ENCODE peak calls at places on chromosomes 4 and X, in eight cellular contexts. C is activated CD8-positive, alpha-beta memory T cell treated with anti-CD3 and anti-CD28 coated beads for 4 hours; W is hypothalamus; D is cardiac fibroblast; Z is ovary; I is omental fat pad; S is nucleus accumbens; O is AG04450. U is an unnamed sample.

GRCh38 chr4:113646456-113646809 is 115.1 kb downstream of the CAMK2D start:
- DNase-seq in C (no peak), W (no peak), D (peak; percentile 29), Z (no peak), I (no peak), S (no peak), O (no peak), U (no peak)

GRCh38 chr4:148302416-148302815 is 139.8 kb downstream of the NR3C2 start:
- DNase-seq in C (no peak), W (no peak), D (no peak), Z (no peak), I (no peak), S (no peak), O (no peak), U (no peak)

GRCh38 chrX:136863826-136864225 is 16.7 kb downstream of the RBMX start:
- DNase-seq in C (no peak), W (no peak), D (no peak), Z (no peak), I (no peak), S (no peak), O (no peak), U (no peak)

GRCh38 chr4:1371151-1371830 is 24.3 kb downstream of the UVSSA start:
- DNase-seq in C (no peak), W (no peak), D (no peak), Z (no peak), I (no peak), S (no peak), O (no peak), U (no peak)

GRCh38 chr4:4575284-4576211 is 33.7 kb upstream of the STX18 start:
- DNase-seq in C (peak; percentile 55), W (no peak), D (peak; percentile 53), Z (peak; percentile 75), I (no peak), S (peak; percentile 64), O (no peak), U (peak; percentile 35)

GRCh38 chrX:137354851-137355250 is 211.1 kb upstream of the ZIC3 start:
- DNase-seq in C (no peak), W (no peak), D (no peak), Z (no peak), I (no peak), S (no peak), O (no peak), U (no peak)

GRCh38 chrX:12007881-12008280 is 130.4 kb upstream of the FRMPD4 start:
- DNase-seq in C (no peak), W (no peak), D (peak; percentile 70), Z (no peak), I (no peak), S (no peak), O (peak; percentile 18), U (no peak)

GRCh38 chr4:159077702-159078495 is 25.0 kb upstream of the RAPGEF2 start:
- DNase-seq in C (no peak), W (no peak), D (no peak), Z (no peak), I (no peak), S (no peak), O (no peak), U (no peak)

GRCh38 chrX:10761447-10761846 is 141.1 kb upstream of the MID1 start:
- DNase-seq in C (no peak), W (no peak), D (no peak), Z (no peak), I (no peak), S (no peak), O (no peak), U (no peak)

GRCh38 chr4:123340381-123340701 is 56.3 kb upstream of the SPRY1 start:
- DNase-seq in C (no peak), W (no peak), D (peak; percentile 83), Z (no peak), I (no peak), S (no peak), O (peak; percentile 52), U (no peak)

GRCh38 chr4:146916479-146917076 is 29.1 kb downstream of the TTC29 start:
- DNase-seq in C (no peak), W (no peak), D (peak; percentile 66), Z (no peak), I (no peak), S (peak; percentile 30), O (peak; percentile 11), U (no peak)

GRCh38 chr4:1055721-1056590 is 44.5 kb downstream of the FGFRL1 start:
- DNase-seq in C (peak; percentile 74), W (no peak), D (peak; percentile 40), Z (peak; percentile 74), I (no peak), S (no peak), O (no peak), U (peak; percentile 61)

GRCh38 chrX:4830880-4831557 is 1117.6 kb upstream of the PRKX start:
- DNase-seq in C (no peak), W (no peak), D (no peak), Z (no peak), I (no peak), S (no peak), O (no peak), U (no peak)

GRCh38 chr4:8278421-8279287 is 9.1 kb downstream of the HTRA3 start:
- DNase-seq in C (no peak), W (no peak), D (peak; percentile 91), Z (peak; percentile 70), I (no peak), S (no peak), O (peak; percentile 85), U (no peak)

GRCh38 chr4:106987314-106987713 is 48.8 kb downstream of the DKK2 start:
- DNase-seq in C (no peak), W (no peak), D (no peak), Z (no peak), I (no peak), S (no peak), O (no peak), U (no peak)